ENCODE peak calls at places on chromosomes 4 and X, in five cellular contexts. One of them, this sample, is unnamed.
A peak's percentile ranks its signal among the peaks of the same experiment; 100 is the strongest.

GRCh38 chr4:108004646-108005045 is 15.0 kb downstream of the HADH start:
- DNase-seq in K562: no peak
- DNase-seq in dorsolateral prefrontal cortex: no peak
- DNase-seq in AG09319: no peak
- DNase-seq in Calu3: no peak
- DNase-seq in this sample: no peak

GRCh38 chrX:85017721-85018120 is 14.0 kb downstream of the APOOL start:
- DNase-seq in K562: no peak
- DNase-seq in dorsolateral prefrontal cortex: no peak
- DNase-seq in AG09319: no peak
- DNase-seq in Calu3: no peak
- DNase-seq in this sample: no peak

GRCh38 chr4:17111959-17112659 is 213.7 kb upstream of the LDB2 start:
- DNase-seq in K562: peak; percentile 34
- DNase-seq in dorsolateral prefrontal cortex: no peak
- DNase-seq in AG09319: no peak
- DNase-seq in Calu3: peak; percentile 12
- DNase-seq in this sample: no peak

GRCh38 chrX:72408885-72409284 is 103.2 kb upstream of the CITED1 start:
- DNase-seq in K562: no peak
- DNase-seq in dorsolateral prefrontal cortex: no peak
- DNase-seq in AG09319: no peak
- DNase-seq in Calu3: no peak
- DNase-seq in this sample: no peak

GRCh38 chrX:5113128-5113527 is 1115.5 kb downstream of the NLGN4X start:
- DNase-seq in K562: no peak
- DNase-seq in dorsolateral prefrontal cortex: no peak
- DNase-seq in AG09319: no peak
- DNase-seq in Calu3: peak; percentile 1
- DNase-seq in this sample: no peak

GRCh38 chr4:11424000-11424399 is 4.7 kb downstream of the HS3ST1 start:
- DNase-seq in K562: peak; percentile 16
- DNase-seq in dorsolateral prefrontal cortex: no peak
- DNase-seq in AG09319: no peak
- DNase-seq in Calu3: peak; percentile 40
- DNase-seq in this sample: no peak

GRCh38 chr4:21790437-21791029 is 158.0 kb downstream of the KCNIP4 start:
- DNase-seq in K562: peak; percentile 8
- DNase-seq in dorsolateral prefrontal cortex: no peak
- DNase-seq in AG09319: no peak
- DNase-seq in Calu3: peak; percentile 8
- DNase-seq in this sample: no peak

GRCh38 chrX:123685273-123685672 is 47.6 kb downstream of the THOC2 start:
- DNase-seq in K562: no peak
- DNase-seq in dorsolateral prefrontal cortex: no peak
- DNase-seq in AG09319: no peak
- DNase-seq in Calu3: no peak
- DNase-seq in this sample: no peak

GRCh38 chr4:95572304-95572991 is 23.7 kb upstream of the UNC5C start:
- DNase-seq in K562: no peak
- DNase-seq in dorsolateral prefrontal cortex: no peak
- DNase-seq in AG09319: no peak
- DNase-seq in Calu3: peak; percentile 80
- DNase-seq in this sample: no peak

GRCh38 chr4:47486306-47486705 is 1.2 kb downstream of the ATP10D start:
- DNase-seq in K562: no peak
- DNase-seq in dorsolateral prefrontal cortex: no peak
- DNase-seq in AG09319: no peak
- DNase-seq in Calu3: no peak
- DNase-seq in this sample: no peak

GRCh38 chr4:10529891-10530786 is 72.9 kb upstream of the ZNF518B start:
- DNase-seq in K562: no peak
- DNase-seq in dorsolateral prefrontal cortex: no peak
- DNase-seq in AG09319: no peak
- DNase-seq in Calu3: no peak
- DNase-seq in this sample: no peak

GRCh38 chr4:176444741-176445140 is 125.0 kb downstream of the SPCS3 start:
- DNase-seq in K562: no peak
- DNase-seq in dorsolateral prefrontal cortex: no peak
- DNase-seq in AG09319: no peak
- DNase-seq in Calu3: no peak
- DNase-seq in this sample: no peak

GRCh38 chrX:138872537-138872936 is 161.0 kb upstream of the FGF13 start:
- DNase-seq in K562: no peak
- DNase-seq in dorsolateral prefrontal cortex: no peak
- DNase-seq in AG09319: no peak
- DNase-seq in Calu3: no peak
- DNase-seq in this sample: no peak

This sample was measured in BJ.